ENCODE peak calls at places on chromosomes 4 and X, in five cellular contexts. Q, Y, U, P and M are unnamed samples.
A peak's percentile ranks its signal among the peaks of the same experiment; 100 is the strongest.

GRCh38 chr4:11805837-11806236 is 377.1 kb upstream of the HS3ST1 start:
- DNase-seq in Q (no peak), Y (no peak), U (no peak), P (no peak), M (peak; percentile 2)

GRCh38 chrX:104018126-104018525 is 4.6 kb upstream of the H2BW1 start:
- DNase-seq in Q (no peak), Y (no peak), U (no peak), P (no peak), M (no peak)

GRCh38 chr4:174595141-174595929 is 73.0 kb upstream of the HPGD start:
- DNase-seq in Q (no peak), Y (no peak), U (no peak), P (no peak), M (no peak)

GRCh38 chr4:94446386-94446785 is 5.4 kb upstream of the PDLIM5 start:
- DNase-seq in Q (no peak), Y (no peak), U (no peak), P (no peak), M (no peak)

GRCh38 chr4:174314770-174315169 is 31.1 kb downstream of the CEP44 start:
- DNase-seq in Q (no peak), Y (peak; percentile 38), U (no peak), P (peak; percentile 3), M (no peak)

GRCh38 chr4:141352775-141353544 is 132.3 kb downstream of the ZNF330 start:
- DNase-seq in Q (no peak), Y (peak; percentile 29), U (no peak), P (no peak), M (no peak)

GRCh38 chr4:81631958-81632439 is 160.3 kb upstream of the RASGEF1B start:
- DNase-seq in Q (peak; percentile 49), Y (no peak), U (no peak), P (no peak), M (no peak)

GRCh38 chr4:153573881-153574807 is 108.0 kb downstream of the TMEM131L start:
- DNase-seq in Q (peak; percentile 63), Y (peak; percentile 22), U (no peak), P (no peak), M (peak; percentile 4)

GRCh38 chr4:39312821-39313220 is 53.3 kb downstream of the RFC1 start:
- DNase-seq in Q (no peak), Y (no peak), U (no peak), P (no peak), M (no peak)

GRCh38 chr4:71184195-71184781 is 154.5 kb upstream of the SLC4A4 start:
- DNase-seq in Q (peak; percentile 31), Y (peak; percentile 46), U (peak; percentile 13), P (no peak), M (peak; percentile 35)

GRCh38 chr4:44157611-44158277 is 290.9 kb downstream of the KCTD8 start:
- DNase-seq in Q (peak; percentile 19), Y (no peak), U (no peak), P (no peak), M (no peak)
- TF ChIP-seq HDAC2 in Q (no peak), Y (no peak), U (no peak), P (no peak), M (no peak)

GRCh38 chr4:78059524-78059889 is 2.4 kb downstream of the FRAS1 start:
- DNase-seq in Q (peak; percentile 87), Y (peak; percentile 58), U (no peak), P (peak; percentile 67), M (peak; percentile 87)

GRCh38 chr4:78056265-78057129 is 626 bp upstream of the FRAS1 start:
- DNase-seq in Q (peak; percentile 92), Y (peak; percentile 10), U (no peak), P (no peak), M (peak; percentile 80)

GRCh38 chr4:78058591-78059523 is 1.7 kb downstream of the FRAS1 start:
- DNase-seq in Q (peak; percentile 19), Y (no peak), U (no peak), P (peak; percentile 21), M (peak; percentile 42)

GRCh38 chr4:78057600-78058560 is 757 bp downstream of the FRAS1 start:
- DNase-seq in Q (peak; percentile 54), Y (no peak), U (no peak), P (no peak), M (peak; percentile 33)

DNA sequence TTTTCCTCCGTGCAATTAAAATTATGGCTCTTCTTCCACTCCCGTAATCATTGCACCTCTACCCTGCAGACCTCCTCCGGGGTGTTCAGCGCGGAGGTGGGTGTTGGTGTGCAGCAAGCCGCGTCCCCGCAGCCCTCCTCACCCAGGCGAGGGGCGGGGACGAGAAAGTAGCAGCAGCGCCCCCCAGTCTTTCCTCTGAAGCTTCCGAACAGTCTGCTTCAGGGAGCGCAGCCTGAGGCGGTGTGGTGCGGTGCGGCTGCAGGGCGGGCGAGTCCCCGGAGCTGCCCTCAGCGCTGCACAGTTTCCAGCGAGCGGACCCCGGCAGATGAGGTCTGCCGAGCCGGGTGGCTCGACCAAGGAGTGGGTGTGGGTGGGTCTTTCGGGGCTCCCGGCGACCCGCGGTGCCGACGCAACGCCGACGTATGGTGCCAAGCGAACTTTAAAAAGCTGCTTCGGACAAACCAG is at the start of gene FRAS1:
- DNase-seq in Q (peak; percentile 62), Y (no peak), U (no peak), P (no peak), M (peak; percentile 17)
- TF ChIP-seq HDAC2 in Q (no peak), Y (no peak), U (no peak), P (no peak), M (no peak)

DNA sequence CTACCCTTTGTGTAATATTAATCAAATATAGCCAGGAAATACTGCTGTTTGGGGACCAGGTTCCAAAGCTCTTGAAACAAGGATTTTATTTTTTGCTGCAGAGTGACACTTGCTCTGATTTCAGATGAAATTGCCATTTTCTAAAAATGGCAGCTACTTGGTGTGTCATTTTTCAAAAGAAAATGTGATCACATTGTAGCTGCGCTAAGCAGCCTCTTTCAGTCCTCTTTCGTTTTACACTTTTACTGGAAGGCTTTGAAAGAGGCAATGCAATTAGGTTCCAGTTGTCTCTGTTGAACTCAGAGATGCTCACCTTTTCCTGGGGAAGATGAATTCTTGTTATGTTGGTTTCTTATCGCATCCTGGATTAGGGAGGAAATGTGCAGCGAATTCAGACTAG is 85.1 kb downstream of the CT47B1 start:
- DNase-seq in Q (no peak), Y (no peak), U (no peak), P (no peak), M (no peak)
- TF ChIP-seq HDAC2 in Q (no peak), Y (no peak), U (no peak), P (no peak), M (no peak)

GRCh38 chrX:69113723-69114122 is 51.5 kb downstream of the PJA1 start:
- DNase-seq in Q (no peak), Y (peak; percentile 32), U (no peak), P (no peak), M (no peak)
- TF ChIP-seq HDAC2 in Q (no peak), Y (no peak), U (no peak), P (no peak), M (no peak)

GRCh38 chr4:6633091-6633906 is 7.2 kb upstream of the MRFAP1 start:
- DNase-seq in Q (peak; percentile 82), Y (peak; percentile 43), U (no peak), P (no peak), M (no peak)
- TF ChIP-seq HDAC2 in Q (no peak), Y (no peak), U (no peak), P (no peak), M (no peak)